ENCODE peak calls at places on chromosomes 4 and X, in seven cellular contexts. U is GM23248, V is HCT116, P is SK-N-SH, G is OCI-LY7, D is MM.1S, O is PC-3. X is an unnamed sample.

GRCh38 chr4:6225469-6225868 is 25.1 kb upstream of the JAKMIP1 start:
- DNase-seq in U (peak; percentile 43), D (peak; percentile 43), G (peak; percentile 23), P (no peak), O (peak; percentile 28), V (no peak), X (peak; percentile 84)

GRCh38 chr4:2671267-2671895 is 84.8 kb downstream of the TNIP2 start:
- DNase-seq in D (no peak), G (no peak), O (no peak), U (no peak), V (no peak), P (no peak), X (no peak)

GRCh38 chr4:108291137-108291536 is 122.4 kb upstream of the LEF1 start:
- DNase-seq in O (no peak), D (no peak), V (no peak), U (no peak), P (no peak), G (no peak), X (no peak)

GRCh38 chr4:108117473-108118182 is 51.1 kb downstream of the LEF1 start:
- DNase-seq in D (no peak), O (peak; percentile 4), U (no peak), G (peak; percentile 39), V (no peak), P (no peak), X (peak; percentile 87)

GRCh38 chr4:133800966-133801365 is 400.6 kb downstream of the PABPC4L start:
- DNase-seq in G (no peak), U (no peak), P (no peak), D (no peak), O (no peak), V (no peak), X (no peak)

GRCh38 chr4:181970356-181970755 is 272.8 kb upstream of the TENM3 start:
- DNase-seq in G (no peak), O (no peak), V (no peak), D (peak; percentile 53), U (no peak), P (no peak), X (no peak)

GRCh38 chr4:98261291-98262271 is at the start of gene RAP1GDS1:
- DNase-seq in D (peak; percentile 31), O (peak; percentile 52), V (peak; percentile 22), U (peak; percentile 90), P (peak; percentile 73), G (peak; percentile 52), X (peak; percentile 28)

GRCh38 chr4:94084155-94084554 is 123.5 kb upstream of the SMARCAD1 start:
- DNase-seq in O (no peak), P (no peak), V (no peak), U (no peak), G (no peak), D (no peak), X (no peak)

GRCh38 chrX:110204986-110205385 is 112.9 kb downstream of the AMMECR1 start:
- DNase-seq in U (peak; percentile 78), G (no peak), P (no peak), V (no peak), O (peak; percentile 52), D (no peak), X (no peak)

GRCh38 chr4:1402516-1403101 is 3.6 kb downstream of the NKX1-1 start:
- DNase-seq in P (peak; percentile 52), V (no peak), G (no peak), D (no peak), O (no peak), U (peak; percentile 42), X (peak; percentile 63)

GRCh38 chrX:134435894-134436293 is 24.1 kb upstream of the HPRT1 start:
- DNase-seq in G (no peak), V (no peak), D (no peak), O (peak; percentile 2), P (no peak), U (no peak), X (no peak)

GRCh38 chrX:153769158-153769864 is 5.3 kb downstream of the PLXNB3 start:
- DNase-seq in G (no peak), P (peak; percentile 12), O (no peak), U (no peak), D (no peak), V (no peak), X (no peak)

GRCh38 chrX:140762061-140762460 is 52.5 kb downstream of the LINC00632 start:
- DNase-seq in G (peak; percentile 54), D (peak; percentile 73), P (peak; percentile 50), V (no peak), O (peak; percentile 73), U (peak; percentile 72), X (peak; percentile 68)

GRCh38 chrX:72079607-72080006 is 52.1 kb downstream of the RTL5 start:
- DNase-seq in O (no peak), V (no peak), D (no peak), P (no peak), U (no peak), G (no peak), X (no peak)

GRCh38 chr4:39732728-39733127 is 34.8 kb downstream of the UBE2K start:
- DNase-seq in G (no peak), P (no peak), O (peak; percentile 56), U (peak; percentile 90), D (no peak), V (no peak), X (no peak)

GRCh38 chr4:113849771-113850170 is 88.2 kb upstream of the CAMK2D start:
- DNase-seq in V (no peak), G (no peak), O (no peak), U (peak; percentile 17), D (no peak), P (peak; percentile 1), X (no peak)

GRCh38 chrX:99857455-99857854 is 552.6 kb downstream of the PCDH19 start:
- DNase-seq in U (no peak), D (no peak), O (no peak), V (no peak), G (no peak), P (peak; percentile 1), X (peak; percentile 45)

GRCh38 chr4:88599298-88599697 is 7.0 kb downstream of the HERC3 start:
- DNase-seq in G (no peak), O (peak; percentile 76), U (peak; percentile 72), V (no peak), P (no peak), D (no peak), X (no peak)

GRCh38 chr4:44446801-44447562 is 1.6 kb downstream of the KCTD8 start:
- DNase-seq in D (no peak), P (peak; percentile 3), O (no peak), U (no peak), V (no peak), G (no peak), X (peak; percentile 39)

GRCh38 chr4:168857546-168858314 is 152.3 kb downstream of the CBR4 start:
- DNase-seq in D (no peak), P (no peak), V (no peak), U (no peak), G (no peak), O (no peak), X (no peak)
- H3K4me1 ChIP-seq in D (peaks cover 32% of the 10 kb centered on the region), P (peaks cover 12% of the 10 kb centered on the region), V (no peaks in the 10 kb centered on the region), U (peaks cover 29% of the 10 kb centered on the region), G (no peaks in the 10 kb centered on the region), O (no peaks in the 10 kb centered on the region), X (peaks cover 4% of the 10 kb centered on the region)

GRCh38 chrX:120452131-120452530 is 17.0 kb downstream of the LAMP2 start:
- DNase-seq in G (peak; percentile 49), O (peak; percentile 36), P (peak; percentile 50), V (no peak), U (peak; percentile 59), D (no peak), X (peak; percentile 46)

GRCh38 chrX:120459313-120459712 is 9.8 kb downstream of the LAMP2 start:
- DNase-seq in D (no peak), G (no peak), P (no peak), V (no peak), U (no peak), O (no peak), X (no peak)

GRCh38 chrX:120457766-120458180 is 11.3 kb downstream of the LAMP2 start:
- DNase-seq in D (no peak), P (no peak), V (no peak), O (peak; percentile 90), U (peak; percentile 87), G (peak; percentile 70), X (no peak)

GRCh38 chrX:120453985-120454384 is 15.1 kb downstream of the LAMP2 start:
- DNase-seq in G (no peak), V (no peak), P (no peak), O (peak; percentile 63), U (no peak), D (no peak), X (no peak)

GRCh38 chrX:120456973-120457372 is 12.1 kb downstream of the LAMP2 start:
- DNase-seq in P (no peak), O (peak; percentile 75), V (no peak), D (peak; percentile 82), U (peak; percentile 31), G (peak; percentile 75), X (no peak)
- H3K27ac ChIP-seq in P (peak overlapping the region; percentile 55), O (peak overlapping the region; percentile 69), V (no peak overlapping the region), D (no peak overlapping the region), U (peak overlapping the region; percentile 63), G (peak overlapping the region; percentile 88), X (no peak overlapping the region)

GRCh38 chr4:135515295-135515694 is 1313.7 kb upstream of the PABPC4L start:
- DNase-seq in D (no peak), P (no peak), U (no peak), O (no peak), V (no peak), G (no peak), X (no peak)
- TF ChIP-seq EZH2phosphoT487 in D (no peak), P (no peak), U (no peak), O (no peak), V (no peak), G (no peak), X (no peak)

GRCh38 chr4:185522451-185522850 is 12.9 kb downstream of the PDLIM3 start:
- DNase-seq in V (no peak), U (no peak), P (no peak), O (no peak), G (no peak), D (no peak), X (no peak)
- H3K4me1 ChIP-seq in V (no peaks in the 10 kb centered on the region), U (no peaks in the 10 kb centered on the region), P (no peaks in the 10 kb centered on the region), O (no peaks in the 10 kb centered on the region), G (no peaks in the 10 kb centered on the region), D (peaks cover 7% of the 10 kb centered on the region), X (no peaks in the 10 kb centered on the region)

DNA sequence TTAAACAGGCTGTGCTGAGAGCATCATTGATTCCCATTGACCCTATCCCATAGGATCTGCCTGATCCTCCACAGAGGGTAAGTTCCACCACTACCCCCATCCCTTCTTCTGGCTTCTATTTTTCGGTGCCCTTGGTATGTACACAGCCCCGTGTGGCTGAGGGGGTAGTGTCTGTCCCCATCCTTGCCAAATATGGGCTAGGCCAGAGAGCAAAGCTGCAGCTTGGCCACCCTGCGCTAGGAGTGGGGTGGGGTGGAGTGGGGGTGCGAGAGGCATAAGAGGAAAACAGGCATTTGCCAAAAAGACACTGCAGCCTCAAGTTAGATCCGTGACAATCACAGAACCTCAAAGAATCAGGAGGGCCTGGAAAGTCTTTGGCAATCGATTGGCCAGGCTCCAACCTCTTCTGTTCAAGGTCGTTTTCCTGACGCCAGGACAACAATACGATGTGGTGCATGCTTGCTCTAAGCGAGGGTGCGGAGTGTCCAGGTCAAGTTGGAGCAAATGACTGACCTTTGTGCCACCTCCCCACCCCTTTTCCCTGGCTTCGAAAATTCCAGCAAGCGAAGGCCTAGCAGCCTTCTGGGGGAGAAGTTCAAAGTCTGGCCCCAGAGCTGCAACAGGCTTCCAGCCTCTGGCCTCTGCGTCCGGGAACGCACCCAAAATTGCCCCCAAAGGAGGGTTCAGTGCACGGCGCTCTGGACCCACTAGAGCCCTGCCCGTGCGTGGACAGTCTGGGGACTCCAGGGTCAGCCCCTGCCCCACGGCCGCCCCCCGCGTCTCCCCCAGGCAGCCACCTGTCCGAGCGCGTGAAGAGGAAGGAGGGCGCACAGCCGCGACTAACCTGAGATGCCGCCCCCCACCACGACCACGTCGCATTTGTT is 598 bp downstream of the MAOB start:
- DNase-seq in O (no peak), P (peak; percentile 17), G (no peak), V (no peak), U (peak; percentile 9), D (no peak), X (no peak)
- H3K27ac ChIP-seq in O (no peak overlapping the region), P (no peak overlapping the region), G (no peak overlapping the region), V (peak overlapping the region; percentile 71), U (no peak overlapping the region), D (no peak overlapping the region), X (no peak overlapping the region)